ENCODE peak calls at places on chromosomes 2 and 18, in ten cellular contexts. A, E, Q, H, K, B, T, N, X and W are unnamed samples.

GRCh38 chr18:54004828-54005227 is 219.6 kb downstream of the MBD2 start:
- DNase-seq in A (no peak), E (no peak), Q (no peak), H (no peak), K (peak), B (peak), T (peak), N (no peak), X (no peak), W (no peak)

GRCh38 chr2:1556776-1557466 is 143.7 kb downstream of the TPO start:
- DNase-seq in A (no peak), E (no peak), Q (peak), H (no peak), K (peak), B (peak), T (no peak), N (no peak), X (peak), W (peak)

GRCh38 chr18:58087928-58088722 is 44.1 kb downstream of the NEDD4L start:
- DNase-seq in A (no peak), E (no peak), Q (no peak), H (no peak), K (no peak), B (peak), T (peak), N (no peak), X (peak), W (no peak)

GRCh38 chr2:220370764-220371163 is 743.3 kb downstream of the SLC4A3 start:
- DNase-seq in A (no peak), E (no peak), Q (no peak), H (no peak), K (no peak), B (no peak), T (no peak), N (no peak), X (no peak), W (no peak)

GRCh38 chr2:75100011-75100680 is 99.2 kb downstream of the TACR1 start:
- DNase-seq in A (no peak), E (no peak), Q (peak), H (no peak), K (peak), B (peak), T (no peak), N (no peak), X (peak), W (no peak)

GRCh38 chr2:85537600-85538506 is 1.1 kb upstream of the MAT2A start:
- DNase-seq in A (peak), E (peak), Q (peak), H (peak), K (peak), B (peak), T (no peak), N (peak), X (peak), W (peak)

GRCh38 chr2:191280304-191280703 is 35.1 kb downstream of the MYO1B start:
- DNase-seq in A (no peak), E (peak), Q (no peak), H (no peak), K (no peak), B (no peak), T (no peak), N (no peak), X (no peak), W (no peak)

GRCh38 chr2:232260075-232260474 is 118.5 kb upstream of the ALPP start:
- DNase-seq in A (no peak), E (no peak), Q (peak), H (no peak), K (peak), B (peak), T (no peak), N (no peak), X (peak), W (no peak)

GRCh38 chr2:220296174-220296573 is 668.7 kb downstream of the SLC4A3 start:
- DNase-seq in A (no peak), E (peak), Q (peak), H (no peak), K (no peak), B (no peak), T (no peak), N (no peak), X (peak), W (no peak)

GRCh38 chr2:41966431-41966893 is 81.4 kb upstream of the PKDCC start:
- DNase-seq in A (peak), E (no peak), Q (peak), H (no peak), K (peak), B (peak), T (no peak), N (no peak), X (peak), W (peak)

GRCh38 chr18:58135806-58136331 is 91.8 kb downstream of the NEDD4L start:
- DNase-seq in A (peak), E (peak), Q (peak), H (peak), K (peak), B (peak), T (no peak), N (peak), X (peak), W (peak)

GRCh38 chr2:158359846-158360245 is 96.7 kb downstream of the CCDC148 start:
- DNase-seq in A (no peak), E (peak), Q (no peak), H (no peak), K (no peak), B (peak), T (no peak), N (no peak), X (no peak), W (no peak)

GRCh38 chr2:138356178-138356577 is 145.4 kb upstream of the SPOPL start:
- DNase-seq in A (peak), E (no peak), Q (peak), H (no peak), K (peak), B (no peak), T (no peak), N (no peak), X (peak), W (peak)

GRCh38 chr2:237665713-237666143 is 38.3 kb downstream of the LRRFIP1 start:
- DNase-seq in A (no peak), E (peak), Q (no peak), H (no peak), K (no peak), B (no peak), T (no peak), N (no peak), X (no peak), W (no peak)

GRCh38 chr2:33216508-33217182 is 259.8 kb upstream of the RASGRP3 start:
- DNase-seq in A (peak), E (no peak), Q (peak), H (no peak), K (peak), B (no peak), T (no peak), N (no peak), X (peak), W (peak)

GRCh38 chr2:33209976-33210375 is 263.2 kb downstream of the LTBP1 start:
- DNase-seq in A (no peak), E (no peak), Q (peak), H (no peak), K (peak), B (no peak), T (no peak), N (no peak), X (peak), W (no peak)

GRCh38 chr2:176188969-176189665 is 649 bp downstream of the HOXD1 start:
- DNase-seq in A (no peak), E (peak), Q (peak), H (no peak), K (no peak), B (no peak), T (no peak), N (peak), X (no peak), W (no peak)

GRCh38 chr2:36146765-36147164 is 208.8 kb upstream of the CRIM1 start:
- DNase-seq in A (no peak), E (no peak), Q (no peak), H (no peak), K (no peak), B (no peak), T (no peak), N (no peak), X (no peak), W (no peak)

GRCh38 chr2:171723724-171724683 is 36.7 kb downstream of the DYNC1I2 start:
- DNase-seq in A (no peak), E (peak), Q (peak), H (no peak), K (peak), B (peak), T (no peak), N (peak), X (peak), W (no peak)

DNA sequence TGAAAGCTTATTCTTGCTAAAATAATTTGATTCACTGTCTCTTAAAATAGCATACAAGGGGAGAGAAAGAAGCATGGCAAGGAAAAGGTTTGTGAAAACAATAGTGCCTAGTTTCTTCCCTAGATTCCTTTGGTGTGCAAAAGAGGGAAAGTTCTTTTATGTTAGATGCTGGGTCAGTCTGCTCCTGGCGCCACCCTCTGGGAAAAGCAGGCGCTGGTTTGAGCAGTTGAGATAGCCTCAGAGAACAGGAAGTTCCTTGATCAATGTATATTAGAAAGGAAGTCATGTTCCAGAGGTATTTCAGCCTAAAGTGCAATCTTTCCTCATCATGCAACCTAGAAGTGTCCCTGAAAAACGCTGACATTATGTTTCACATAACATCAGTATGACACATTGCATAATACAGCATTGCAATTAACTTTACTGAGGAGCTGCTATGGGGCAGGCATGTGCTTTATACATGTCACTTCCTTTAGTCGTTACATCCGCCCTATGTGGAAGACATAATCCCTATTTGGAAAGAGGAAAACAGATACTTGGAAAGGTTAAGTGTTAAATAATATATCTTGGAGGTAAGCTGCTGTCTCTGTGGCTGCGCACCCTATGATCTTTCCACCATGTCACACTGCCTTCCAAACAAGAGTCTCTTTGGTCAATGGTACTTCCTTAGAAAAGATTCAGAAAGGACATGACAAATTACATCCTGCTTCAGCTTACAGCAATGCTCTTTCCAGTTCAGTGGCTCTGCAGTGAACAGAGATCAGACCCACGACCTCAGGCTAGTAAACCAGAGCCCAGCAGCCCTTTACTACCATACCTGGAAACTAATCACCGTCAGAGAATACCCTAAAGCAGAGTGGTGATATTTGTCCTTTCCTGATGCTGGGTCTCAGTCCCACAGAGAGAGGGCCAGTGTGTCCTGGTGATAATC is 369.7 kb downstream of the RAD51AP2 start:
- DNase-seq in A (no peak), E (peak), Q (peak), H (no peak), K (peak), B (no peak), T (no peak), N (peak), X (peak), W (peak)
- TF ChIP-seq CTCF in A (no peak), E (peak), Q (peak), H (no peak), K (peak), B (peak), T (peak), N (no peak), X (peak), W (no peak)

DNA sequence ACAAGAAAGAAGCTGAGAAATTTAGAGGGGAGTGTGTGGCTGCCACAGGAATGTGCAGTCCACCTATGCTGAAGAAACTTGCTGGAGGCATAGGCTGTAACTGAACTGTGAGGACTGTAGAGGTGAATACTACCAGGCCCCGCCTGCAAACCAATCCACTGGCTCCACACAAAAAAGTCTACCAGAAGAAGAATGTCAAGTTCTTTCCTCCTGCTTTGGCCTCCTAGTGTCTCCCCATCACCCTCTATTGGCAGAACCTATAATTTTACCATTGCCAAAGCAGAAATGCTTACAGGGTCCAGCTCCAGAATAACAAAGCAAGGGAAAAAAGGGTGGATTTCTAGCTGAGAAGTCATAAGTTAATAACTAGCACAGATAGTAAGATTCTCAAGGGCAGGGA is 5.9 kb upstream of the ATP5MC3 start:
- DNase-seq in A (no peak), E (no peak), Q (peak), H (no peak), K (peak), B (peak), T (no peak), N (no peak), X (peak), W (no peak)
- TF ChIP-seq CTCF in A (no peak), E (no peak), Q (peak), H (peak), K (peak), B (peak), T (no peak), N (no peak), X (peak), W (no peak)

GRCh38 chr18:29436459-29436858 is 1259.5 kb upstream of the CDH2 start:
- DNase-seq in A (no peak), E (no peak), Q (no peak), H (no peak), K (no peak), B (no peak), T (no peak), N (no peak), X (no peak), W (no peak)
- TF ChIP-seq CTCF in A (no peak), E (peak), Q (no peak), H (no peak), K (no peak), B (peak), T (peak), N (no peak), X (no peak), W (no peak)

DNA sequence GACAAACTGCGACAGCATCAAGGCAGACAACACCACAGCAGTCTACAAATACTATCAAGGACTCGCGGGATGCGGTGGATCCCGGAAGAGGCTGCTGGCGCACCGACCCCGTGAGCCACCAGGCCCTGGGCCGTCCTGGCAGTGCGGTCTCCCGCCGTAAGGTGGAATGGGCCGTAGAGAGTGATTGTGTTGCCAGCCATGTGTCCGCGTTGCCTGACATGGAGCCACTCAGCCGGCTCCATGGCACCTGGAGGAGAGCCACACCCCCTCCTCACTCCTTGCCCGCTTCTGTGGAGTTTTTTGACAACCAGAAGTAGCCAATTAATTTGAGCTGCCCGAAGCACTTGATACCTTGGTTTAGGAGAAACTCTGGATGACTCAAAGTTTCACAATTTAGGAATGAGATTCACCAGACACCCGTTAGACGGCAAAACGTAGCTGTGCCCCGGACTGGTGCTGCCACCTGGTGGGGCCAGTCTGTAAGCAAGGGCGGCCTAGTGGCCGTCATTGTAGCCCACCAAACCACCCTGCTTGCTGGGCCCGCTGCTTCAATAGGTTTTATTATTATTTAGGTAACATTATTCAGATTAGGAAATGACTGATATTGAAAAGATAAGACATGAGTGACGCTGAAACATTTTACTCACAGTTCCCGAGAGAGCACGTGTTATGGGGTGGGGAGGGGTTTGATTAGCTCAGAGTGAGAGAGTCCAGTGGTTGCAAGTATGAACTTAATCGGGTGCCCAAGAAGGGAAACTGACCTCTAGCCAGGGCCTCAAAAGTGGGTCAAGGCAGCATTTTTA is 10.2 kb upstream of the IMP4 start:
- DNase-seq in A (peak), E (peak), Q (peak), H (peak), K (peak), B (peak), T (peak), N (peak), X (peak), W (peak)
- TF ChIP-seq CTCF in A (peak), E (peak), Q (peak), H (peak), K (peak), B (peak), T (peak), N (peak), X (peak), W (peak)

DNA sequence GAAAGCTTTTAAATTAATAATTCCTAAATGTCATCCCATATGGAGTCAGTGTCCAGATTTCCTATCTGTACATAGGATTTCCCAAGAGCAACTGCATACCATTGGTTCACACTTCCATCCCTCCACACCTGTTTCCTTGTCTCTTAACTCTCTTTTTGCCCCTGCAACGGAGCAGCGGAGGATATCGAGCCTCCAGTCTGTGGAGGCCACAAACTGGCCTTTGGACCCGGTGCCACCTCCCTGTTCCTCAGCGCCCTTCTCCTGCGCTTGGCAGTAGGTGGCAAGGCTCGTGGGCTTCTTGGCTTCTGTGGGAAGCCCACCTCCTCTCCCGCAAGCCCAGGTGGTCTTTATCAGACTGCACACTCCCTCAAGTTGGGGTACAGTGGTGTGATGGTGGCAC is 23.8 kb upstream of the STK25 start:
- DNase-seq in A (no peak), E (no peak), Q (no peak), H (no peak), K (no peak), B (no peak), T (no peak), N (no peak), X (no peak), W (no peak)
- TF ChIP-seq CTCF in A (no peak), E (no peak), Q (no peak), H (no peak), K (no peak), B (no peak), T (no peak), N (no peak), X (no peak), W (no peak)

DNA sequence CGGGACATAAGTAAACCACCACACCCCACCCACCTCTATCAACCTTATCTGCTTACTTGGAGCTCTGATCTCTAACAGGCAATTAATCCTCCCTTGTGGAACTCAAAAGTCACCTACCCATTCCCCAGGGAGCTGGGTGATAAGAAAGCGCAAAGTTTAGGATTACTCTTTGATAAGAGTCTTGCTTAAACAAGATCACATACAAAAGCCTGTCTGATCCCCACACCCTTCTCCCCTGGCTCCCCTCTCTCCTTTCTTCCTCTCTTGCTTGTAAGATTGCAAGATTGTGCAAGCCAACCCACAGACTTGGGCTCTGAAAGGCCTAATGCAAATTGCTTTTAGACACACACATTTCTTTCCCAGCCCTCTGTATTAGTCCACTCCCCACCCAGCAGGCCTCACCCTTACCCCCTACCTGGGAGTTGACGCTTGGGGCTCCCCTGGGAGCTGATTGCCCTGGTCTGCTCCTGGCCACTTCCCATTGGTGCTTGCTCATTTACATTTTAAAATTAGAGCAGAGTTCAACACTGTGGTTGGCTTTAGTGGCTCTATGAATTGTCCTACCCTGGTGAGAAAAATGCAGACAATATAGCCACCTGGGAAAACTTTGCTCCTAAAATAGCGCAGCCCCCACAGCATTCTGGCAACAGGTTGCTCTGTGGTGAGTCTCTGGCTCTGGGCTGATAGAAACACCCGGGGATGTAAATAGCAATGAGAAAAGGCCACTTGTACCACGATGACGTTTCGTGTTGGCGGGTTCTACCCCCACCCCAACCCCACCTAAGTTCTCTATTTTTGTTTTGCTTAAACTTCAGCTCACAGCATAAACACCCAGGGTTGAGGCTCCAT is 92.8 kb upstream of the MSH2 start:
- DNase-seq in A (no peak), E (peak), Q (peak), H (no peak), K (peak), B (no peak), T (no peak), N (no peak), X (peak), W (no peak)
- TF ChIP-seq CTCF in A (no peak), E (no peak), Q (no peak), H (no peak), K (no peak), B (no peak), T (no peak), N (no peak), X (no peak), W (no peak)

DNA sequence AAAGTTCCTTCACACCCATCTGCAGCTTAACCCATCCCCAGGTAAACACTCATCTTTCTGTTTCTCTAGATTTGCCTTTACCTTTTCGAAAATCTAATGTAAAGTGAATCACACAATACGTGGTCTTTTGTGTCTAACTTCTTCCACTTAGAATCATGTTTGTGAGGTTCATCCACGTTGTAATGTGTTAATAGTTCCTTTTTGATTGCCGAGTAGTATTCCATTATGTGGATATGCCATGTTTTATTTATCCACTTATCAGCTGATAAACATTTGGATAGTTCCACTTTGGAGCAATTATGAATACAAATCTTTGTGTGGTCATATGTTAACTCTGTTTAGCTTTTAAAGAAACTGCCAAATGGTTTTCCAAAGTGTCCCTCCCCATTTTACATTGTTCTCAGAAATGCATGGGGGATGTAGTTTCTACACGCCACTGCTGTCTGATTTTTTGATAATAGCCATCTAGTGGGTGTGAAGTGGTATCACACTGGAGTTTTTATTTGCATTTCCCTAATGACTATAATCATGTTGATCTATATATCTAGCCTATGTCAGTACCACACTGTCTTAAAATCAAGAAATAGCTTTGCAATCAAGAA is 22.3 kb downstream of the PECR start:
- DNase-seq in A (no peak), E (no peak), Q (no peak), H (no peak), K (no peak), B (peak), T (no peak), N (no peak), X (no peak), W (no peak)
- TF ChIP-seq CTCF in A (no peak), E (peak), Q (no peak), H (peak), K (peak), B (peak), T (no peak), N (peak), X (no peak), W (no peak)